ENCODE peak calls at places on chromosomes 13 and 19, in eight cellular contexts. W, R, C, P, L, G, E and Z are unnamed samples.

GRCh38 chr19:45315304-45315703 is 7.4 kb downstream of the CKM start:
- DNase-seq in W (no peak), E (no peak), C (no peak), P (no peak), L (no peak), G (no peak), R (no peak), Z (no peak)

GRCh38 chr13:26132756-26133155 is 80.9 kb upstream of the SHISA2 start:
- DNase-seq in R (peak), W (no peak), G (no peak), P (no peak), L (no peak), C (peak), E (peak), Z (no peak)

GRCh38 chr13:28097503-28097902 is 2.9 kb downstream of the FLT3 start:
- DNase-seq in R (no peak), P (no peak), E (no peak), C (peak), L (no peak), G (no peak), W (no peak), Z (no peak)

GRCh38 chr13:112213467-112214245 is 146.7 kb downstream of the SOX1 start:
- DNase-seq in L (no peak), W (peak), P (no peak), R (no peak), E (no peak), C (peak), G (no peak), Z (no peak)

GRCh38 chr13:46593403-46593802 is 40.4 kb downstream of the LRCH1 start:
- DNase-seq in P (no peak), L (no peak), G (no peak), W (no peak), E (no peak), C (no peak), R (no peak), Z (no peak)

GRCh38 chr13:111006508-111007031 is 91.7 kb upstream of the ANKRD10 start:
- DNase-seq in R (peak), W (no peak), G (no peak), L (peak), E (peak), C (no peak), P (peak), Z (no peak)

GRCh38 chr13:21528616-21529015 is 69.5 kb upstream of the ZDHHC20 start:
- DNase-seq in R (no peak), L (no peak), P (no peak), C (peak), G (no peak), E (peak), W (no peak), Z (no peak)

GRCh38 chr13:50677687-50678463 is 165.6 kb downstream of the DLEU7 start:
- DNase-seq in E (peak), C (peak), G (no peak), L (no peak), R (no peak), P (no peak), W (no peak), Z (no peak)

GRCh38 chr13:26280295-26280694 is 26.4 kb downstream of the CDK8 start:
- DNase-seq in P (no peak), G (no peak), W (no peak), E (peak), C (peak), L (no peak), R (no peak), Z (no peak)

GRCh38 chr13:33859691-33860303 is 41.8 kb downstream of the RFC3 start:
- DNase-seq in P (no peak), R (no peak), L (no peak), W (no peak), E (peak), G (no peak), C (no peak), Z (no peak)

GRCh38 chr19:52398091-52398461 is 427 bp downstream of the ZNF528 start:
- DNase-seq in W (no peak), C (no peak), R (peak), G (no peak), L (no peak), E (peak), P (no peak), Z (no peak)

GRCh38 chr19:51479531-51480331 is 1.4 kb downstream of the CEACAM18 start:
- DNase-seq in W (no peak), C (peak), E (no peak), P (no peak), L (no peak), G (no peak), R (no peak), Z (no peak)

GRCh38 chr19:53896682-53897081 is 12.4 kb upstream of the CACNG7 start:
- DNase-seq in R (peak), W (no peak), L (no peak), E (peak), C (no peak), G (no peak), P (no peak), Z (no peak)

GRCh38 chr13:76822691-76823267 is 63.4 kb downstream of the KCTD12 start:
- DNase-seq in E (peak), G (no peak), W (no peak), C (peak), L (no peak), R (no peak), P (no peak), Z (no peak)

GRCh38 chr13:76934671-76935070 is 13.6 kb upstream of the ACOD1 start:
- DNase-seq in W (no peak), R (no peak), L (no peak), E (peak), C (no peak), P (no peak), G (no peak), Z (no peak)

GRCh38 chr19:1252221-1252817 is 3.9 kb downstream of the MIDN start:
- DNase-seq in P (peak), G (no peak), L (peak), R (no peak), C (peak), W (peak), E (peak), Z (peak)

GRCh38 chr13:74040200-74040599 is 94.0 kb downstream of the KLF12 start:
- DNase-seq in W (peak), L (peak), P (no peak), C (peak), E (peak), G (peak), R (peak), Z (peak)

GRCh38 chr19:12985049-12985776 is 10.1 kb upstream of the NFIX start:
- DNase-seq in L (peak), P (peak), C (no peak), R (peak), W (peak), E (peak), G (peak), Z (no peak)

GRCh38 chr19:17488593-17489391 is 18.5 kb downstream of the SLC27A1 start:
- DNase-seq in R (peak), W (peak), P (no peak), G (peak), E (peak), C (peak), L (peak), Z (peak)

GRCh38 chr19:40191836-40192646 is 815 bp downstream of the MAP3K10 start:
- DNase-seq in R (peak), W (no peak), P (no peak), L (peak), E (peak), G (no peak), C (peak), Z (peak)
- TF ChIP-seq CTCF in R (peak), W (no peak), P (peak), L (no peak), E (no peak), G (peak), C (no peak), Z (no peak)

GRCh38 chr13:87384099-87384498 is 287.1 kb upstream of the SLITRK5 start:
- DNase-seq in L (no peak), G (no peak), P (no peak), E (no peak), R (no peak), C (no peak), W (no peak), Z (no peak)
- TF ChIP-seq CTCF in L (no peak), G (no peak), P (no peak), E (no peak), R (no peak), C (no peak), W (no peak), Z (no peak)

GRCh38 chr13:95494082-95494681 is 58.3 kb upstream of the CLDN10 start:
- DNase-seq in L (no peak), P (no peak), G (peak), C (peak), W (no peak), E (peak), R (peak), Z (peak)
- TF ChIP-seq CTCF in L (peak), P (peak), G (peak), C (peak), W (no peak), E (peak), R (peak), Z (peak)

DNA sequence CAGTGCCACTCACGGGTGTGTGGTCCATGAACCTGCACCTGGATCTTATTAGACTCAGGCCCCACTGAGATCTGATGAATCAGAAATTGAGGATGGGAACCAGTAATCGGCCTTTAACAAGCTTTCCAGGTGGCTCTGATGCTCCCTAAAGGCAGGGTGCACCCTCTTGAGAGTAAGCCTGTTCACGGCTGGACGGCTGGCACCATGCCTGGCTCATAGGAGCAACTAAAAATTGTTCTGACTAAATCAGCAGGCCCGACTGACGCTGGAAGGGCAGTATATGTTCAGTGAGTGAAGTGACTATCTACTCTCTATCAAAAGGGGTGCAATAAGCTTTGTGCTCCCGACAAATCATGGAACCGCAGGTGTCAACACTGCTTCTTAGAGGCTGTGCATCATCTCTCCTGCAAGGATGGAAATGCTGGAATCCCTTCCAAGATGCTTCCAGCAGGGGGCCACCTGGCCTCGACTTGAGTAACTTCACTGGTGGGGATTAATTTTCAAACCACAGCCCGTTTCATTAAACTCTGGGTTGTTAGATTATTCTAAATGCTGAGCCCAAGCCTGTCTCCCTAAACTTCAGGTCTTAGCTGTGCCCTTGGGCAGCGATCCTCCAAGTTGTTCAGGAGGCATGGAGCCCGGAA is 28.4 kb downstream of the TMTC4 start:
- DNase-seq in L (no peak), C (peak), G (peak), E (peak), W (peak), P (no peak), R (peak), Z (peak)
- TF ChIP-seq CTCF in L (peak), C (peak), G (peak), E (peak), W (no peak), P (no peak), R (peak), Z (peak)